ENCODE peak calls at places on chromosomes 4 and X, in nine cellular contexts. M is T-helper 2 cell, C is fibroblast of the aortic adventitia, Z is NCI-H1417, Q is NCI-H1092, O is ELF-1, P is tibial artery, R is tibial nerve, J is retina. K is an unnamed sample.
A peak's percentile ranks its signal among the peaks of the same experiment; 100 is the strongest.

GRCh38 chr4:74755486-74755885 is 38.8 kb downstream of the BTC start:
- DNase-seq in M (no peak), C (peak; percentile 27), Z (no peak), Q (no peak), O (no peak), P (peak; percentile 22), R (no peak), J (no peak), K (peak; percentile 78)

GRCh38 chr4:136741468-136741867 is 790.8 kb downstream of the PCDH18 start:
- DNase-seq in M (no peak), C (peak; percentile 27), Z (no peak), Q (no peak), O (no peak), P (no peak), R (no peak), J (no peak), K (no peak)

GRCh38 chr4:4595252-4595651 is 53.4 kb upstream of the STX18 start:
- DNase-seq in M (peak; percentile 9), C (no peak), Z (no peak), Q (no peak), O (no peak), P (no peak), R (no peak), J (no peak), K (no peak)

GRCh38 chr4:15906024-15906443 is 32.5 kb downstream of the FGFBP1 start:
- DNase-seq in M (no peak), C (no peak), Z (peak; percentile 46), Q (no peak), O (peak; percentile 72), P (no peak), R (no peak), J (no peak), K (peak; percentile 82)

GRCh38 chr4:133190098-133190497 is 41.0 kb downstream of the PCDH10 start:
- DNase-seq in M (no peak), C (no peak), Z (no peak), Q (no peak), O (no peak), P (no peak), R (no peak), J (no peak), K (no peak)

GRCh38 chrX:124211312-124211942 is 121.0 kb upstream of the TEX13D start:
- DNase-seq in M (peak; percentile 67), C (peak; percentile 8), Z (peak; percentile 71), Q (no peak), O (peak; percentile 21), P (no peak), R (no peak), J (no peak), K (no peak)

GRCh38 chrX:24643116-24643515 is 4.0 kb downstream of the PCYT1B start:
- DNase-seq in M (no peak), C (no peak), Z (no peak), Q (no peak), O (no peak), P (no peak), R (no peak), J (no peak), K (no peak)

GRCh38 chr4:72984351-72984750 is 85.2 kb downstream of the COX18 start:
- DNase-seq in M (no peak), C (no peak), Z (no peak), Q (no peak), O (no peak), P (no peak), R (no peak), J (no peak), K (no peak)

GRCh38 chr4:92791876-92792490 is 488.2 kb downstream of the GRID2 start:
- DNase-seq in M (no peak), C (no peak), Z (no peak), Q (peak; percentile 2), O (no peak), P (no peak), R (no peak), J (no peak), K (no peak)

GRCh38 chrX:54494970-54495813 is 842 bp downstream of the FGD1 start:
- DNase-seq in M (no peak), C (no peak), Z (peak; percentile 58), Q (peak; percentile 1), O (peak; percentile 57), P (peak; percentile 30), R (no peak), J (peak; percentile 62), K (peak; percentile 64)

K was measured in left lung.